ENCODE peak calls at places on chromosomes 12 and 14, in eight cellular contexts. One of them, this sample, is unnamed.

GRCh38 chr14:32657081-32657480 is 281.6 kb upstream of the NPAS3 start:
- DNase-seq in keratinocyte: no peak
- DNase-seq in HFF-Myc: no peak
- DNase-seq in astrocyte of the spinal cord: peak
- DNase-seq in GM23338: no peak
- DNase-seq in ascending aorta: peak
- DNase-seq in right atrium auricular region: peak
- DNase-seq in BJ: no peak
- DNase-seq in this sample: peak

GRCh38 chr14:100531591-100532121 is 55.6 kb downstream of the BEGAIN start:
- DNase-seq in keratinocyte: no peak
- DNase-seq in HFF-Myc: no peak
- DNase-seq in astrocyte of the spinal cord: no peak
- DNase-seq in GM23338: no peak
- DNase-seq in ascending aorta: peak
- DNase-seq in right atrium auricular region: no peak
- DNase-seq in BJ: no peak
- DNase-seq in this sample: no peak

GRCh38 chr12:28497889-28498411 is 307.7 kb downstream of the CCDC91 start:
- DNase-seq in keratinocyte: peak
- DNase-seq in HFF-Myc: no peak
- DNase-seq in astrocyte of the spinal cord: peak
- DNase-seq in GM23338: no peak
- DNase-seq in ascending aorta: no peak
- DNase-seq in right atrium auricular region: no peak
- DNase-seq in BJ: no peak
- DNase-seq in this sample: no peak

GRCh38 chr14:105074601-105075053 is 9.4 kb upstream of the GPR132 start:
- DNase-seq in keratinocyte: no peak
- DNase-seq in HFF-Myc: no peak
- DNase-seq in astrocyte of the spinal cord: no peak
- DNase-seq in GM23338: no peak
- DNase-seq in ascending aorta: peak
- DNase-seq in right atrium auricular region: no peak
- DNase-seq in BJ: no peak
- DNase-seq in this sample: no peak

GRCh38 chr12:77401062-77401461 is 335.7 kb upstream of the E2F7 start:
- DNase-seq in keratinocyte: no peak
- DNase-seq in HFF-Myc: no peak
- DNase-seq in astrocyte of the spinal cord: no peak
- DNase-seq in GM23338: no peak
- DNase-seq in ascending aorta: no peak
- DNase-seq in right atrium auricular region: no peak
- DNase-seq in BJ: no peak
- DNase-seq in this sample: no peak

GRCh38 chr12:54700301-54700700 is 52.1 kb upstream of the DCD start:
- DNase-seq in keratinocyte: no peak
- DNase-seq in HFF-Myc: no peak
- DNase-seq in astrocyte of the spinal cord: no peak
- DNase-seq in GM23338: no peak
- DNase-seq in ascending aorta: no peak
- DNase-seq in right atrium auricular region: no peak
- DNase-seq in BJ: no peak
- DNase-seq in this sample: no peak

GRCh38 chr12:75701859-75702258 is 190.4 kb upstream of the KRR1 start:
- DNase-seq in keratinocyte: no peak
- DNase-seq in HFF-Myc: no peak
- DNase-seq in astrocyte of the spinal cord: no peak
- DNase-seq in GM23338: no peak
- DNase-seq in ascending aorta: no peak
- DNase-seq in right atrium auricular region: no peak
- DNase-seq in BJ: no peak
- DNase-seq in this sample: no peak

GRCh38 chr12:107504503-107504885 is 181.1 kb upstream of the PWP1 start:
- DNase-seq in keratinocyte: no peak
- DNase-seq in HFF-Myc: no peak
- DNase-seq in astrocyte of the spinal cord: no peak
- DNase-seq in GM23338: no peak
- DNase-seq in ascending aorta: no peak
- DNase-seq in right atrium auricular region: no peak
- DNase-seq in BJ: no peak
- DNase-seq in this sample: no peak

GRCh38 chr12:65368071-65368470 is 89.6 kb downstream of the MSRB3 start:
- DNase-seq in keratinocyte: no peak
- DNase-seq in HFF-Myc: no peak
- DNase-seq in astrocyte of the spinal cord: no peak
- DNase-seq in GM23338: no peak
- DNase-seq in ascending aorta: no peak
- DNase-seq in right atrium auricular region: no peak
- DNase-seq in BJ: no peak
- DNase-seq in this sample: no peak

GRCh38 chr14:105399441-105399775 is 1.1 kb downstream of the TEX22 start:
- DNase-seq in keratinocyte: no peak
- DNase-seq in HFF-Myc: no peak
- DNase-seq in astrocyte of the spinal cord: no peak
- DNase-seq in GM23338: no peak
- DNase-seq in ascending aorta: no peak
- DNase-seq in right atrium auricular region: no peak
- DNase-seq in BJ: no peak
- DNase-seq in this sample: no peak

GRCh38 chr12:27236498-27236897 is 7.6 kb upstream of the STK38L start:
- DNase-seq in keratinocyte: no peak
- DNase-seq in HFF-Myc: no peak
- DNase-seq in astrocyte of the spinal cord: no peak
- DNase-seq in GM23338: no peak
- DNase-seq in ascending aorta: no peak
- DNase-seq in right atrium auricular region: no peak
- DNase-seq in BJ: no peak
- DNase-seq in this sample: no peak

GRCh38 chr12:120468846-120469449 is 600 bp downstream of the SRSF9 start:
- DNase-seq in keratinocyte: no peak
- DNase-seq in HFF-Myc: no peak
- DNase-seq in astrocyte of the spinal cord: peak
- DNase-seq in GM23338: no peak
- DNase-seq in ascending aorta: peak
- DNase-seq in right atrium auricular region: no peak
- DNase-seq in BJ: no peak
- DNase-seq in this sample: no peak
- TF ChIP-seq CTCF in keratinocyte: peak
- TF ChIP-seq CTCF in HFF-Myc: no peak
- TF ChIP-seq CTCF in astrocyte of the spinal cord: no peak
- TF ChIP-seq CTCF in GM23338: no peak
- TF ChIP-seq CTCF in ascending aorta: no peak
- TF ChIP-seq CTCF in right atrium auricular region: no peak
- TF ChIP-seq CTCF in BJ: peak
- TF ChIP-seq CTCF in this sample: no peak

GRCh38 chr12:111094157-111094772 is 173.9 kb upstream of the MYL2 start:
- DNase-seq in keratinocyte: no peak
- DNase-seq in HFF-Myc: no peak
- DNase-seq in astrocyte of the spinal cord: no peak
- DNase-seq in GM23338: no peak
- DNase-seq in ascending aorta: no peak
- DNase-seq in right atrium auricular region: no peak
- DNase-seq in BJ: no peak
- DNase-seq in this sample: no peak
- H3K4me3 ChIP-seq in keratinocyte: no peak
- H3K4me3 ChIP-seq in HFF-Myc: no peak
- H3K4me3 ChIP-seq in astrocyte of the spinal cord: no peak
- H3K4me3 ChIP-seq in GM23338: no peak
- H3K4me3 ChIP-seq in ascending aorta: no peak
- H3K4me3 ChIP-seq in right atrium auricular region: no peak
- H3K4me3 ChIP-seq in BJ: no peak
- H3K4me3 ChIP-seq in this sample: no peak

DNA sequence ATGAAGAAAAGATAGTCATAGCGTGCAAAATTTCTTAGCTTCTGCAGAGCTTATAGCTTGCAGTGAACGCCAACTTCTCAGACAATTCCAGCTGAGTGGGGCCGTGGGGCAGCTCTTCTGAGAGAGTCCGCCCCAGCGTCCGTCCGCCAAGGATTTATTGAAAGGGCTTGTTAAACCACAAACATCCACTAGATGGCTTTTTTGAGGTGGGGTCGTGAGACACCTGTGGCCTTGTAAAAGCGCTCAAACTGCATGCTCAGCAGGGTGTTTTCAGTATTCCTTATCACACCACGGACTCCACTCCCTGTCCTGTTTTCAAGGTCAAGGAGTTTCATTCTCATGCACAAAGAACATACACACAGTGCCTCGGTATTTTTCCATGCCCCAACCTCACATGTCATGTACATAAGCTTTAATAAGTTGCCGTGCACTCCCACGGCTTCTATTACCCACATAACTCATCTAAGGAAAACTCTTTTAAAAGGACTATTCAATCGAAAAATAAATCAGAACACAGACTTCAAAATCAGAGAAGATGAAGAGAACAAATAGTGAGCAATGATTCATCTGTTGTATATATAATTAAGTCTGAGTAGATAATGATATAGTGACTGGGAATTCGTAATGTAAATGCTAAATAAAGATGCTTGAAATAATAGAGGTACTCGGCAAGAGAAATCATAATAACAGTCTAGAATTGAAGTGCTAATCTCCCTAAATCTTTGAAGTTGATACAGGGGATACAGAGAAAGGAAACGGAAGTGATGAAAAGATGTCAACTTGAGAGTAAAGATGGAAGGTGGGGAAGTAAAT is 46.7 kb downstream of the WBP11 start:
- DNase-seq in keratinocyte: no peak
- DNase-seq in HFF-Myc: no peak
- DNase-seq in astrocyte of the spinal cord: no peak
- DNase-seq in GM23338: peak
- DNase-seq in ascending aorta: no peak
- DNase-seq in right atrium auricular region: no peak
- DNase-seq in BJ: no peak
- DNase-seq in this sample: no peak
- TF ChIP-seq CTCF in keratinocyte: no peak
- TF ChIP-seq CTCF in HFF-Myc: peak
- TF ChIP-seq CTCF in astrocyte of the spinal cord: peak
- TF ChIP-seq CTCF in GM23338: peak
- TF ChIP-seq CTCF in ascending aorta: peak
- TF ChIP-seq CTCF in right atrium auricular region: peak
- TF ChIP-seq CTCF in BJ: peak
- TF ChIP-seq CTCF in this sample: peak

GRCh38 chr14:55949708-55950107 is 168.5 kb upstream of the PELI2 start:
- DNase-seq in keratinocyte: no peak
- DNase-seq in HFF-Myc: no peak
- DNase-seq in astrocyte of the spinal cord: no peak
- DNase-seq in GM23338: no peak
- DNase-seq in ascending aorta: no peak
- DNase-seq in right atrium auricular region: no peak
- DNase-seq in BJ: no peak
- DNase-seq in this sample: no peak
- H3K4me3 ChIP-seq in keratinocyte: no peak
- H3K4me3 ChIP-seq in HFF-Myc: no peak
- H3K4me3 ChIP-seq in astrocyte of the spinal cord: no peak
- H3K4me3 ChIP-seq in GM23338: no peak
- H3K4me3 ChIP-seq in ascending aorta: no peak
- H3K4me3 ChIP-seq in right atrium auricular region: no peak
- H3K4me3 ChIP-seq in BJ: no peak
- H3K4me3 ChIP-seq in this sample: no peak

GRCh38 chr12:130835436-130835835 is 3.6 kb downstream of the STX2 start:
- DNase-seq in keratinocyte: no peak
- DNase-seq in HFF-Myc: no peak
- DNase-seq in astrocyte of the spinal cord: no peak
- DNase-seq in GM23338: no peak
- DNase-seq in ascending aorta: no peak
- DNase-seq in right atrium auricular region: no peak
- DNase-seq in BJ: no peak
- DNase-seq in this sample: no peak

GRCh38 chr12:130838284-130838950 is 633 bp downstream of the STX2 start:
- DNase-seq in keratinocyte: no peak
- DNase-seq in HFF-Myc: no peak
- DNase-seq in astrocyte of the spinal cord: no peak
- DNase-seq in GM23338: peak
- DNase-seq in ascending aorta: peak
- DNase-seq in right atrium auricular region: no peak
- DNase-seq in BJ: no peak
- DNase-seq in this sample: no peak

GRCh38 chr12:130839770-130840355 is 813 bp upstream of the STX2 start:
- DNase-seq in keratinocyte: no peak
- DNase-seq in HFF-Myc: no peak
- DNase-seq in astrocyte of the spinal cord: no peak
- DNase-seq in GM23338: no peak
- DNase-seq in ascending aorta: peak
- DNase-seq in right atrium auricular region: no peak
- DNase-seq in BJ: no peak
- DNase-seq in this sample: no peak

GRCh38 chr12:130835011-130835410 is 4.0 kb downstream of the STX2 start:
- DNase-seq in keratinocyte: no peak
- DNase-seq in HFF-Myc: no peak
- DNase-seq in astrocyte of the spinal cord: no peak
- DNase-seq in GM23338: no peak
- DNase-seq in ascending aorta: peak
- DNase-seq in right atrium auricular region: no peak
- DNase-seq in BJ: no peak
- DNase-seq in this sample: no peak

DNA sequence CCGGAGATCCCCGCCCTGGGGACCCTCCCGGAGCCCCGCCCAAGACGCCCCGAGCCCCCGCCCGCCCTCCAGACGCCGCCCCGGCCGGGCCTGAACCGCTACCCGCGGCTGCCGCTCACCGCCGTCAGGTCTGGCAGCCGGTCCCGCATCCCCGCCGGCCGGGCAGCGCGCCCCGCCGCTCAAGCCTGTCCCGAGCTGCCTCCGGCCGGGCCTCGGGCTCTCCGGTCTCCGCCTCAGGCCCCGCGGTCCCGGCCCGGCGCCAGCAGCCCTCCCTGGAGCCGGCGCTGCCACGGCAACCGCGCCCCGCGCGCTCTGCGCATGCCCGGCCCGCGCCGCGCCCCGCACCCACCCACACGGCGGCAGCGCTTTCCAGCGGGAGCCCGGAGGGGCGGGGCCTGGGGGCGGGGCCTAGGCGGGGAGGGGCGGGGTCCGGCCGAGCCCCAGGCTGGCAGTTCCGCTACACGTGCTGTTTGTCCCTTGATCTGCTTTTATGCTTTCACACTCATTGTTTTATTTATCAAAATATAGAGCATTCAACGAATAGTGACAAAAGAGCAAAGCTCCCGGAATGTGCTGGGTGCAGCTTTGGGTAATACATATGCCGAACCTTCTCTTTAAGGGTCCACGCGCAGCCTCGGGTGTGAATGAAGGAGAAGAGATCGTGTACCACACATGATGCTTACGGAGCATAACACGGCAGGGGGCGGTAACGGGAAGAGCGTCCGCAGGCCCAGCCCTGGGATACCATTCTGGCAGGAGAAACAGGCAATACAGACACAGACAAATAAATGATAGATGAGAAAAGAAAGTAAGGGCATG is at the start of gene STX2:
- DNase-seq in keratinocyte: no peak
- DNase-seq in HFF-Myc: peak
- DNase-seq in astrocyte of the spinal cord: peak
- DNase-seq in GM23338: peak
- DNase-seq in ascending aorta: peak
- DNase-seq in right atrium auricular region: peak
- DNase-seq in BJ: no peak
- DNase-seq in this sample: no peak
- TF ChIP-seq CTCF in keratinocyte: peak
- TF ChIP-seq CTCF in HFF-Myc: peak
- TF ChIP-seq CTCF in astrocyte of the spinal cord: peak
- TF ChIP-seq CTCF in GM23338: peak
- TF ChIP-seq CTCF in ascending aorta: peak
- TF ChIP-seq CTCF in right atrium auricular region: peak
- TF ChIP-seq CTCF in BJ: peak
- TF ChIP-seq CTCF in this sample: peak

This sample was measured in AG09309.